ENCODE peak calls at places on chromosome 9, in six cellular contexts. G is AG20443, K is ovary, A is iPS-NIHi11, U is NCI-H226, H is esophagus squamous epithelium. S is an unnamed sample.

GRCh38 chr9:34612788-34613390 is 992 bp upstream of the RPP25L start:
- DNase-seq in G (peak; percentile 88), K (peak; percentile 84), A (peak; percentile 83), U (peak; percentile 32), H (no peak), S (no peak)

GRCh38 chr9:130139251-130139650 is 33.0 kb upstream of the NCS1 start:
- DNase-seq in G (no peak), K (no peak), A (no peak), U (no peak), H (no peak), S (no peak)

GRCh38 chr9:130426883-130427282 is 17.9 kb upstream of the ASS1 start:
- DNase-seq in G (peak; percentile 88), K (no peak), A (no peak), U (peak; percentile 74), H (no peak), S (no peak)

GRCh38 chr9:134285215-134285845 is 40.9 kb upstream of the RXRA start:
- DNase-seq in G (no peak), K (no peak), A (no peak), U (no peak), H (no peak), S (no peak)

GRCh38 chr9:113186241-113186755 is 34.8 kb downstream of the FKBP15 start:
- DNase-seq in G (no peak), K (no peak), A (no peak), U (no peak), H (no peak), S (no peak)

GRCh38 chr9:129284607-129285291 is 106.7 kb upstream of the IER5L start:
- DNase-seq in G (peak; percentile 4), K (peak; percentile 14), A (no peak), U (no peak), H (no peak), S (no peak)

GRCh38 chr9:129989740-129990139 is 53.2 kb downstream of the FNBP1 start:
- DNase-seq in G (no peak), K (no peak), A (no peak), U (peak; percentile 76), H (no peak), S (no peak)

GRCh38 chr9:134025606-134026541 is 593 bp downstream of the BRD3OS start:
- DNase-seq in G (peak; percentile 64), K (peak; percentile 46), A (peak; percentile 73), U (peak; percentile 2), H (peak; percentile 26), S (no peak)

GRCh38 chr9:128721487-128722010 is 2.4 kb downstream of the ZDHHC12 start:
- DNase-seq in G (no peak), K (no peak), A (no peak), U (no peak), H (no peak), S (no peak)

GRCh38 chr9:131500377-131500776 is 2.3 kb upstream of the POMT1 start:
- DNase-seq in G (no peak), K (no peak), A (no peak), U (no peak), H (no peak), S (no peak)

GRCh38 chr9:117919594-117919993 is 215.4 kb downstream of the TLR4 start:
- DNase-seq in G (no peak), K (no peak), A (no peak), U (no peak), H (no peak), S (no peak)

GRCh38 chr9:117825609-117826347 is 121.6 kb downstream of the TLR4 start:
- DNase-seq in G (no peak), K (no peak), A (no peak), U (no peak), H (no peak), S (peak; percentile 28)

GRCh38 chr9:36328798-36329411 is 70.7 kb upstream of the GNE start:
- DNase-seq in G (peak; percentile 58), K (peak; percentile 47), A (peak; percentile 67), U (peak; percentile 7), H (no peak), S (peak; percentile 1)

GRCh38 chr9:78383130-78383529 is 86.2 kb downstream of the PSAT1 start:
- DNase-seq in G (peak; percentile 31), K (no peak), A (no peak), U (no peak), H (no peak), S (no peak)

GRCh38 chr9:104279535-104280215 is 185.6 kb downstream of the SMC2 start:
- DNase-seq in G (no peak), K (no peak), A (no peak), U (peak; percentile 92), H (no peak), S (no peak)

GRCh38 chr9:109880276-109881169 is 100.5 kb downstream of the PALM2AKAP2 start:
- DNase-seq in G (peak; percentile 66), K (no peak), A (peak; percentile 70), U (peak; percentile 16), H (no peak), S (no peak)

GRCh38 chr9:114958021-114958846 is 27.8 kb upstream of the TNFSF8 start:
- DNase-seq in G (peak; percentile 17), K (no peak), A (no peak), U (peak; percentile 13), H (peak; percentile 1), S (peak; percentile 65)

S was measured in SIG-M5.